ENCODE peak calls at places on chromosomes 16 and 17, in ten cellular contexts. One of them, this sample, is unnamed.

GRCh38 chr16:83995756-83996155 is 27.7 kb downstream of the NECAB2 start:
- DNase-seq in fibroblast of lung: peak
- DNase-seq in astrocyte: no peak
- DNase-seq in GM13976: peak
- DNase-seq in neural progenitor cell: peak
- DNase-seq in endothelial cell: no peak
- DNase-seq in GM12865: peak
- DNase-seq in OCI-LY7: no peak
- DNase-seq in AG04450: no peak
- DNase-seq in body of pancreas: peak
- DNase-seq in this sample: no peak

GRCh38 chr16:85718682-85719081 is 29.9 kb upstream of the GINS2 start:
- DNase-seq in astrocyte: no peak
- DNase-seq in OCI-LY7: peak
- DNase-seq in endothelial cell: peak
- DNase-seq in GM13976: peak
- DNase-seq in neural progenitor cell: peak
- DNase-seq in GM12865: peak
- DNase-seq in AG04450: no peak
- DNase-seq in body of pancreas: peak
- DNase-seq in fibroblast of lung: no peak
- DNase-seq in this sample: peak

GRCh38 chr16:12258806-12259205 is 282.3 kb downstream of the SNX29 start:
- DNase-seq in AG04450: no peak
- DNase-seq in endothelial cell: no peak
- DNase-seq in OCI-LY7: no peak
- DNase-seq in body of pancreas: no peak
- DNase-seq in GM12865: no peak
- DNase-seq in fibroblast of lung: no peak
- DNase-seq in GM13976: no peak
- DNase-seq in neural progenitor cell: no peak
- DNase-seq in astrocyte: no peak
- DNase-seq in this sample: no peak

GRCh38 chr16:52528393-52529080 is 18.4 kb downstream of the TOX3 start:
- DNase-seq in AG04450: no peak
- DNase-seq in body of pancreas: no peak
- DNase-seq in astrocyte: no peak
- DNase-seq in GM13976: no peak
- DNase-seq in GM12865: no peak
- DNase-seq in neural progenitor cell: no peak
- DNase-seq in OCI-LY7: no peak
- DNase-seq in endothelial cell: no peak
- DNase-seq in fibroblast of lung: no peak
- DNase-seq in this sample: no peak

GRCh38 chr16:21159281-21159951 is 942 bp downstream of the LDAF1 start:
- DNase-seq in body of pancreas: peak
- DNase-seq in GM13976: peak
- DNase-seq in AG04450: no peak
- DNase-seq in neural progenitor cell: peak
- DNase-seq in fibroblast of lung: no peak
- DNase-seq in astrocyte: no peak
- DNase-seq in OCI-LY7: peak
- DNase-seq in endothelial cell: peak
- DNase-seq in GM12865: peak
- DNase-seq in this sample: peak

GRCh38 chr17:11557727-11558452 is 40.4 kb upstream of the DNAH9 start:
- DNase-seq in AG04450: no peak
- DNase-seq in fibroblast of lung: no peak
- DNase-seq in GM13976: no peak
- DNase-seq in endothelial cell: no peak
- DNase-seq in body of pancreas: no peak
- DNase-seq in GM12865: no peak
- DNase-seq in astrocyte: no peak
- DNase-seq in OCI-LY7: no peak
- DNase-seq in neural progenitor cell: no peak
- DNase-seq in this sample: no peak

GRCh38 chr16:52549011-52549692 is 2.2 kb upstream of the TOX3 start:
- DNase-seq in neural progenitor cell: peak
- DNase-seq in astrocyte: no peak
- DNase-seq in body of pancreas: no peak
- DNase-seq in AG04450: no peak
- DNase-seq in GM13976: no peak
- DNase-seq in fibroblast of lung: no peak
- DNase-seq in endothelial cell: peak
- DNase-seq in GM12865: no peak
- DNase-seq in OCI-LY7: no peak
- DNase-seq in this sample: no peak

GRCh38 chr17:13333661-13334060 is 268.1 kb downstream of the HS3ST3A1 start:
- DNase-seq in astrocyte: no peak
- DNase-seq in neural progenitor cell: no peak
- DNase-seq in fibroblast of lung: no peak
- DNase-seq in OCI-LY7: no peak
- DNase-seq in GM13976: no peak
- DNase-seq in GM12865: no peak
- DNase-seq in body of pancreas: no peak
- DNase-seq in AG04450: no peak
- DNase-seq in endothelial cell: no peak
- DNase-seq in this sample: no peak

GRCh38 chr16:24731722-24732419 is 2.4 kb downstream of the TNRC6A start:
- DNase-seq in neural progenitor cell: no peak
- DNase-seq in astrocyte: no peak
- DNase-seq in OCI-LY7: no peak
- DNase-seq in endothelial cell: no peak
- DNase-seq in AG04450: no peak
- DNase-seq in GM12865: no peak
- DNase-seq in fibroblast of lung: no peak
- DNase-seq in GM13976: no peak
- DNase-seq in body of pancreas: peak
- DNase-seq in this sample: no peak

GRCh38 chr17:56174421-56174820 is 21.1 kb downstream of the ANKFN1 start:
- DNase-seq in AG04450: no peak
- DNase-seq in endothelial cell: no peak
- DNase-seq in body of pancreas: no peak
- DNase-seq in GM13976: no peak
- DNase-seq in astrocyte: no peak
- DNase-seq in GM12865: no peak
- DNase-seq in OCI-LY7: no peak
- DNase-seq in neural progenitor cell: no peak
- DNase-seq in fibroblast of lung: no peak
- DNase-seq in this sample: no peak

GRCh38 chr17:60392042-60392844 is at the start of gene USP32:
- DNase-seq in astrocyte: peak
- DNase-seq in OCI-LY7: peak
- DNase-seq in GM13976: peak
- DNase-seq in fibroblast of lung: peak
- DNase-seq in AG04450: peak
- DNase-seq in body of pancreas: peak
- DNase-seq in neural progenitor cell: peak
- DNase-seq in endothelial cell: peak
- DNase-seq in GM12865: peak
- DNase-seq in this sample: peak
- TF ChIP-seq CTCF in astrocyte: no peak
- TF ChIP-seq CTCF in OCI-LY7: peak
- TF ChIP-seq CTCF in GM13976: no peak
- TF ChIP-seq CTCF in fibroblast of lung: peak
- TF ChIP-seq CTCF in AG04450: peak
- TF ChIP-seq CTCF in body of pancreas: peak
- TF ChIP-seq CTCF in neural progenitor cell: peak
- TF ChIP-seq CTCF in endothelial cell: no peak
- TF ChIP-seq CTCF in GM12865: no peak
- TF ChIP-seq CTCF in this sample: no peak

GRCh38 chr17:43329183-43329582 is 69.6 kb upstream of the ARL4D start:
- DNase-seq in body of pancreas: no peak
- DNase-seq in fibroblast of lung: no peak
- DNase-seq in GM13976: no peak
- DNase-seq in astrocyte: no peak
- DNase-seq in OCI-LY7: no peak
- DNase-seq in endothelial cell: no peak
- DNase-seq in GM12865: no peak
- DNase-seq in AG04450: no peak
- DNase-seq in neural progenitor cell: no peak
- DNase-seq in this sample: no peak

GRCh38 chr17:43332211-43332610 is 66.6 kb upstream of the ARL4D start:
- DNase-seq in GM12865: no peak
- DNase-seq in OCI-LY7: no peak
- DNase-seq in neural progenitor cell: no peak
- DNase-seq in AG04450: no peak
- DNase-seq in endothelial cell: no peak
- DNase-seq in GM13976: no peak
- DNase-seq in fibroblast of lung: no peak
- DNase-seq in astrocyte: no peak
- DNase-seq in body of pancreas: no peak
- DNase-seq in this sample: no peak

GRCh38 chr17:43333438-43333943 is 65.3 kb upstream of the ARL4D start:
- DNase-seq in astrocyte: no peak
- DNase-seq in AG04450: no peak
- DNase-seq in neural progenitor cell: no peak
- DNase-seq in OCI-LY7: no peak
- DNase-seq in GM13976: no peak
- DNase-seq in GM12865: no peak
- DNase-seq in fibroblast of lung: no peak
- DNase-seq in endothelial cell: no peak
- DNase-seq in body of pancreas: no peak
- DNase-seq in this sample: no peak

GRCh38 chr17:43328650-43329049 is 70.1 kb upstream of the ARL4D start:
- DNase-seq in GM13976: no peak
- DNase-seq in body of pancreas: no peak
- DNase-seq in OCI-LY7: no peak
- DNase-seq in fibroblast of lung: no peak
- DNase-seq in neural progenitor cell: no peak
- DNase-seq in astrocyte: no peak
- DNase-seq in endothelial cell: no peak
- DNase-seq in GM12865: no peak
- DNase-seq in AG04450: no peak
- DNase-seq in this sample: no peak

GRCh38 chr17:43330876-43331639 is 67.7 kb upstream of the ARL4D start:
- DNase-seq in endothelial cell: no peak
- DNase-seq in neural progenitor cell: peak
- DNase-seq in fibroblast of lung: no peak
- DNase-seq in GM12865: no peak
- DNase-seq in GM13976: no peak
- DNase-seq in body of pancreas: no peak
- DNase-seq in astrocyte: no peak
- DNase-seq in OCI-LY7: peak
- DNase-seq in AG04450: no peak
- DNase-seq in this sample: no peak
- TF ChIP-seq CTCF in endothelial cell: no peak
- TF ChIP-seq CTCF in neural progenitor cell: peak
- TF ChIP-seq CTCF in fibroblast of lung: no peak
- TF ChIP-seq CTCF in GM12865: no peak
- TF ChIP-seq CTCF in GM13976: no peak
- TF ChIP-seq CTCF in body of pancreas: no peak
- TF ChIP-seq CTCF in astrocyte: no peak
- TF ChIP-seq CTCF in OCI-LY7: peak
- TF ChIP-seq CTCF in AG04450: no peak
- TF ChIP-seq CTCF in this sample: no peak

GRCh38 chr17:67605259-67605912 is 112.3 kb upstream of the NOL11 start:
- DNase-seq in OCI-LY7: no peak
- DNase-seq in GM12865: no peak
- DNase-seq in endothelial cell: no peak
- DNase-seq in GM13976: no peak
- DNase-seq in fibroblast of lung: peak
- DNase-seq in AG04450: no peak
- DNase-seq in body of pancreas: peak
- DNase-seq in astrocyte: peak
- DNase-seq in neural progenitor cell: no peak
- DNase-seq in this sample: no peak

GRCh38 chr17:67600408-67600807 is 117.3 kb upstream of the NOL11 start:
- DNase-seq in GM13976: no peak
- DNase-seq in OCI-LY7: no peak
- DNase-seq in AG04450: no peak
- DNase-seq in neural progenitor cell: no peak
- DNase-seq in astrocyte: no peak
- DNase-seq in fibroblast of lung: no peak
- DNase-seq in endothelial cell: no peak
- DNase-seq in GM12865: no peak
- DNase-seq in body of pancreas: no peak
- DNase-seq in this sample: no peak

GRCh38 chr17:67601897-67602296 is 115.8 kb upstream of the NOL11 start:
- DNase-seq in endothelial cell: no peak
- DNase-seq in AG04450: no peak
- DNase-seq in OCI-LY7: no peak
- DNase-seq in neural progenitor cell: no peak
- DNase-seq in body of pancreas: no peak
- DNase-seq in GM13976: no peak
- DNase-seq in fibroblast of lung: no peak
- DNase-seq in GM12865: no peak
- DNase-seq in astrocyte: no peak
- DNase-seq in this sample: no peak

GRCh38 chr17:67602439-67602838 is 115.3 kb upstream of the NOL11 start:
- DNase-seq in body of pancreas: no peak
- DNase-seq in fibroblast of lung: no peak
- DNase-seq in endothelial cell: no peak
- DNase-seq in GM13976: no peak
- DNase-seq in OCI-LY7: no peak
- DNase-seq in GM12865: no peak
- DNase-seq in astrocyte: no peak
- DNase-seq in neural progenitor cell: no peak
- DNase-seq in AG04450: no peak
- DNase-seq in this sample: no peak

DNA sequence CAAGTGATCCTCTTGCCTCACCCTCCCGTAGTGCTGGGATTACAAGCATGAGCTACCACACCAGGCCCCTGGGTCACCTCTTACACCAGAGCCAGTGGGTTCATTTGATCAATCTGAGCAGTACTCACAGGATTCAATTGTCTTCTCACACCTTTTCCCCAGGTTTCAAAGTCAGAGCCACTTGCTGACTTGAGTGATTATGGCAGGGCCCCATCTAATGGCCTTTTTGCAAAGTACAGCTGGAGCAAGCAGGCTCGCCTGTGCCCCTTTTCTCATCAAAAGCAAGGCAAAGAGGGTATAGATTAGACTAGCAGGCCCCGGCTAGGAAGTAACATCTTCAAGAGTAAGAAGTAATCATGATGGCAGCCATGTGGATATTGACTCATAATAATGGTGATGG is 114.8 kb upstream of the NOL11 start:
- DNase-seq in GM12865: peak
- DNase-seq in AG04450: no peak
- DNase-seq in fibroblast of lung: peak
- DNase-seq in OCI-LY7: peak
- DNase-seq in astrocyte: peak
- DNase-seq in GM13976: peak
- DNase-seq in body of pancreas: peak
- DNase-seq in endothelial cell: peak
- DNase-seq in neural progenitor cell: peak
- DNase-seq in this sample: no peak
- TF ChIP-seq CTCF in GM12865: peak
- TF ChIP-seq CTCF in AG04450: peak
- TF ChIP-seq CTCF in fibroblast of lung: peak
- TF ChIP-seq CTCF in OCI-LY7: peak
- TF ChIP-seq CTCF in astrocyte: peak
- TF ChIP-seq CTCF in GM13976: peak
- TF ChIP-seq CTCF in body of pancreas: peak
- TF ChIP-seq CTCF in endothelial cell: peak
- TF ChIP-seq CTCF in neural progenitor cell: peak
- TF ChIP-seq CTCF in this sample: no peak

GRCh38 chr17:83009414-83010322 is 69.7 kb upstream of the METRNL start:
- DNase-seq in GM12865: no peak
- DNase-seq in endothelial cell: no peak
- DNase-seq in AG04450: no peak
- DNase-seq in OCI-LY7: no peak
- DNase-seq in fibroblast of lung: no peak
- DNase-seq in GM13976: no peak
- DNase-seq in neural progenitor cell: no peak
- DNase-seq in astrocyte: no peak
- DNase-seq in body of pancreas: no peak
- DNase-seq in this sample: no peak
- TF ChIP-seq CTCF in GM12865: no peak
- TF ChIP-seq CTCF in endothelial cell: no peak
- TF ChIP-seq CTCF in AG04450: no peak
- TF ChIP-seq CTCF in OCI-LY7: no peak
- TF ChIP-seq CTCF in fibroblast of lung: no peak
- TF ChIP-seq CTCF in GM13976: no peak
- TF ChIP-seq CTCF in neural progenitor cell: no peak
- TF ChIP-seq CTCF in astrocyte: no peak
- TF ChIP-seq CTCF in body of pancreas: no peak
- TF ChIP-seq CTCF in this sample: no peak

This sample was measured in activated B cell treated with CpG ODN at 0.5 μM for 24 hours.